ENCODE peak calls at places on chromosomes 1 and 21, in seven cellular contexts. P is left lung, D is kidney, H is tibial artery, C is adrenal gland, I is IMR-90, Y is AG04450. F is an unnamed sample.

GRCh38 chr21:42179316-42179715 is 39.6 kb upstream of the ABCG1 start:
- DNase-seq in P (no peak), D (no peak), H (no peak), C (no peak), I (no peak), Y (no peak), F (no peak)

GRCh38 chr1:30377230-30378022 is 346.0 kb downstream of the MATN1 start:
- DNase-seq in P (no peak), D (no peak), H (no peak), C (no peak), I (no peak), Y (no peak), F (no peak)

GRCh38 chr1:30008372-30008997 is 714.9 kb downstream of the MATN1 start:
- DNase-seq in P (no peak), D (no peak), H (no peak), C (no peak), I (no peak), Y (no peak), F (no peak)

GRCh38 chr1:1361982-1362423 is 3.6 kb upstream of the MXRA8 start:
- DNase-seq in P (peak; percentile 63), D (peak; percentile 90), H (peak; percentile 81), C (peak; percentile 63), I (peak; percentile 85), Y (peak; percentile 66), F (no peak)

GRCh38 chr21:28025111-28025510 is 967.6 kb downstream of the LTN1 start:
- DNase-seq in P (no peak), D (no peak), H (no peak), C (no peak), I (no peak), Y (no peak), F (no peak)

GRCh38 chr1:21586222-21586621 is 77.0 kb downstream of the ALPL start:
- DNase-seq in P (no peak), D (no peak), H (no peak), C (no peak), I (no peak), Y (no peak), F (no peak)

GRCh38 chr21:43332872-43333300 is 94.0 kb downstream of the SIK1 start:
- DNase-seq in P (peak; percentile 35), D (peak; percentile 73), H (peak; percentile 78), C (no peak), I (peak; percentile 51), Y (no peak), F (no peak)

GRCh38 chr1:150575072-150575489 is 4.3 kb downstream of the MCL1 start:
- DNase-seq in P (no peak), D (no peak), H (no peak), C (peak; percentile 17), I (no peak), Y (no peak), F (no peak)

GRCh38 chr1:234139966-234140365 is 233.3 kb upstream of the COA6 start:
- DNase-seq in P (no peak), D (no peak), H (no peak), C (no peak), I (peak; percentile 92), Y (no peak), F (no peak)

GRCh38 chr1:177913762-177914540 is 55.9 kb downstream of the SEC16B start:
- DNase-seq in P (no peak), D (no peak), H (no peak), C (no peak), I (peak; percentile 63), Y (peak; percentile 24), F (no peak)

GRCh38 chr21:42067531-42068255 is 3.4 kb upstream of the UMODL1 start:
- DNase-seq in P (no peak), D (peak; percentile 32), H (no peak), C (no peak), I (no peak), Y (no peak), F (no peak)

GRCh38 chr1:228336308-228337030 is 70.2 kb downstream of the TRIM11 start:
- DNase-seq in P (peak; percentile 73), D (peak; percentile 55), H (peak; percentile 56), C (peak; percentile 4), I (peak; percentile 49), Y (no peak), F (no peak)

GRCh38 chr1:80050523-80050922 is 1044.0 kb upstream of the ADGRL4 start:
- DNase-seq in P (peak; percentile 71), D (peak; percentile 63), H (no peak), C (no peak), I (no peak), Y (no peak), F (no peak)

GRCh38 chr1:235102993-235103411 is 25.6 kb downstream of the TOMM20 start:
- DNase-seq in P (no peak), D (no peak), H (no peak), C (no peak), I (no peak), Y (no peak), F (no peak)

GRCh38 chr21:33968082-33968997 is 52.7 kb upstream of the ATP5PO start:
- DNase-seq in P (no peak), D (no peak), H (no peak), C (no peak), I (peak; percentile 64), Y (no peak), F (no peak)

GRCh38 chr1:39326836-39327235 is 122.3 kb downstream of the MACF1 start:
- DNase-seq in P (no peak), D (no peak), H (no peak), C (no peak), I (peak; percentile 51), Y (no peak), F (no peak)

GRCh38 chr1:236868625-236869467 is 73.8 kb downstream of the MTR start:
- DNase-seq in P (no peak), D (no peak), H (no peak), C (peak; percentile 43), I (peak; percentile 77), Y (peak; percentile 45), F (peak; percentile 40)

GRCh38 chr21:46091631-46092025 is 6.3 kb upstream of the COL6A2 start:
- DNase-seq in P (peak; percentile 46), D (no peak), H (no peak), C (no peak), I (peak; percentile 74), Y (no peak), F (no peak)

GRCh38 chr1:246773213-246773641 is 49.0 kb downstream of the SCCPDH start:
- DNase-seq in P (no peak), D (no peak), H (no peak), C (no peak), I (no peak), Y (no peak), F (peak; percentile 61)

GRCh38 chr1:241950390-241950789 is 7.2 kb upstream of the BECN2 start:
- DNase-seq in P (no peak), D (no peak), H (no peak), C (peak; percentile 26), I (peak; percentile 45), Y (no peak), F (no peak)

GRCh38 chr1:59271861-59272260 is 25.0 kb upstream of the FGGY start:
- DNase-seq in P (no peak), D (no peak), H (no peak), C (no peak), I (no peak), Y (no peak), F (no peak)

GRCh38 chr1:157145081-157145480 is 6.9 kb upstream of the ETV3 start:
- DNase-seq in P (no peak), D (no peak), H (no peak), C (no peak), I (peak; percentile 41), Y (no peak), F (no peak)

GRCh38 chr1:19798486-19799232 is 1.1 kb downstream of the TMCO4 start:
- DNase-seq in P (no peak), D (no peak), H (no peak), C (no peak), I (no peak), Y (no peak), F (no peak)
- TF ChIP-seq CTCF in P (no peak), D (no peak), H (no peak), C (no peak), I (no peak), Y (no peak), F (no peak)

DNA sequence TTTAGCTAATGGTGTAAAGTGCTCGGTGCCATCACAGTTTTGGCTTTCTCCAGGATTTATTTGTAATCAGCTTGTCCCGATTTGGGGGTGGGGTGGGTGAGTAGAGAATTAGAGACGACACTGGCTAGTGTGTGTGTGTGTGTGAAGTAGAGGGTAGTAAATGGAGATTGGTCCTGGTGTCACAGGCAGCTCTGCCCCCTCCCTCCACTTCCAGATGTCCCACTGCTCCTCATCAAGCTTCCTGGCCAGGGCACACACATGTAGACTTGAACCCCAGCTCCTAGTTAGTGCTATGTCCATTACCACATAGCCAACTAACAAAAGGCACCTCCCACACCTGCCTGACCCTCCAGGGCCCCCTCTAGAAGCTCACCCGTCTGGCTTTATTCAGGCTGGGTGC is 3.2 kb downstream of the TRNP1 start:
- DNase-seq in P (no peak), D (no peak), H (no peak), C (no peak), I (no peak), Y (no peak), F (no peak)
- H3K4me3 ChIP-seq in P (no peak overlapping the region), D (no peak overlapping the region), H (no peak overlapping the region), C (no peak overlapping the region), I (no peak overlapping the region), Y (peak overlapping the region; percentile 79), F (no peak overlapping the region)

GRCh38 chr1:207840380-207840779 is 70.5 kb downstream of the CD34 start:
- DNase-seq in P (no peak), D (no peak), H (no peak), C (no peak), I (no peak), Y (no peak), F (no peak)
- TF ChIP-seq CTCF in P (no peak), D (no peak), H (no peak), C (no peak), I (no peak), Y (no peak), F (peak; percentile 21)

GRCh38 chr1:45868861-45869260 is 65.4 kb downstream of the MAST2 start:
- DNase-seq in P (no peak), D (no peak), H (no peak), C (no peak), I (no peak), Y (no peak), F (no peak)
- H3K4me3 ChIP-seq in P (no peak overlapping the region), D (no peak overlapping the region), H (no peak overlapping the region), C (no peak overlapping the region), I (no peak overlapping the region), Y (no peak overlapping the region), F (no peak overlapping the region)